ENCODE peak calls at places on chromosomes 7 and 10, in seven cellular contexts. A, T, Z, C, W, M and J are unnamed samples.

GRCh38 chr10:75922435-75922834 is 491.0 kb downstream of the LRMDA start:
- DNase-seq in Z (no peak), A (no peak), W (peak; percentile 10), C (peak; percentile 11), T (no peak), M (no peak), J (peak; percentile 71)

GRCh38 chr10:82278401-82279182 is 403.6 kb downstream of the NRG3 start:
- DNase-seq in C (no peak), W (no peak), M (no peak), T (no peak), Z (no peak), A (no peak), J (no peak)

GRCh38 chr10:6813876-6814275 is 233.8 kb upstream of the PRKCQ start:
- DNase-seq in Z (no peak), C (no peak), A (no peak), W (no peak), T (no peak), M (no peak), J (no peak)

GRCh38 chr7:27946351-27946750 is 206.4 kb downstream of the TAX1BP1 start:
- DNase-seq in A (no peak), Z (no peak), W (no peak), C (no peak), T (no peak), M (no peak), J (no peak)

GRCh38 chr10:95241533-95241932 is 47.5 kb downstream of the ACSM6 start:
- DNase-seq in W (no peak), T (no peak), C (no peak), Z (no peak), A (no peak), M (no peak), J (no peak)

GRCh38 chr10:127182161-127182560 is 14.2 kb downstream of the INSYN2A start:
- DNase-seq in C (no peak), A (no peak), Z (no peak), W (no peak), M (no peak), T (peak; percentile 52), J (no peak)

GRCh38 chr10:62130948-62131347 is 137.7 kb downstream of the RTKN2 start:
- DNase-seq in M (no peak), A (no peak), C (peak; percentile 44), T (peak; percentile 95), W (no peak), Z (no peak), J (peak; percentile 100)

GRCh38 chr7:128201067-128201689 is 39.9 kb upstream of the LEP start:
- DNase-seq in W (peak; percentile 91), Z (peak; percentile 57), A (no peak), C (no peak), T (no peak), M (no peak), J (no peak)

DNA sequence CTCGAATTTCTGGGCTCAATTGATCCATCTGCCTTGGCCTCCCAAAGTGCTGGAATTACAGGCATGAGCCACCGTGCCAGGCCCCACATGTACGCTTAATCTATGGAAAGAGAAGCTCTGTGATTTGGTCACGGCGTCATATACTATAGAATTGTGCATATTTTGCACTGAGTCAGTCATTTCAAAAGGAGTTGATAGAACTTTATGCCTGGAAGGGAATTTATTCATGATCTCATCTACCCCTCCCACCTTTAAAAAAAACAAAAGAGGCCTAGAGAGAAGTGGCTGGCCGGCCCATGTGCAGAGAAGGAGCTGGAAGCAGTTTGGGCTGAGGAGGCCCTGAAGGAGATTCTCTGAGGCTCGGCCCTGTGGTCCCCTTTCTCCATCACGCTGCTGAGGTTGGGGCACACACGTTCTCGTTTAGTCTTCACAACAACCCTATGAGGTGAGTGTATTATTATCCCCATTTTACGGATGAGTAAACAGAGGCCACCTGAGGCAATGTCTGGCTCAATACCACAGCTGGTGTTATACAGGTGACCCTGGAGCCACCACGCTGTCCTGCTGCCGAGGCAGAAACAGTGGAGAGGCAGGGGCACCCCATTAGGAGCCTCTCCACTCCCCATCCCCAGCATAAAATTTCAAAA is 47.2 kb upstream of the ZRANB1 start:
- DNase-seq in C (no peak), W (no peak), A (no peak), T (no peak), M (no peak), Z (no peak), J (no peak)
- TF ChIP-seq CTCF in C (no peak), W (no peak), A (no peak), T (no peak), M (no peak), Z (no peak), J (no peak)

GRCh38 chr10:72260215-72260587 is 13.5 kb upstream of the DDIT4 start:
- DNase-seq in M (no peak), A (no peak), Z (no peak), W (no peak), C (no peak), T (no peak), J (no peak)

GRCh38 chr10:72259491-72260214 is 14.1 kb upstream of the DDIT4 start:
- DNase-seq in A (no peak), W (no peak), M (no peak), Z (no peak), T (peak; percentile 29), C (no peak), J (no peak)

GRCh38 chr10:72263613-72264241 is 10.0 kb upstream of the DDIT4 start:
- DNase-seq in Z (no peak), T (no peak), A (peak; percentile 63), M (no peak), W (no peak), C (peak; percentile 96), J (peak; percentile 73)

GRCh38 chr10:72260588-72261322 is 13.0 kb upstream of the DDIT4 start:
- DNase-seq in M (no peak), W (peak; percentile 99), T (peak; percentile 44), C (peak; percentile 98), Z (peak; percentile 89), A (peak; percentile 90), J (peak; percentile 43)

DNA sequence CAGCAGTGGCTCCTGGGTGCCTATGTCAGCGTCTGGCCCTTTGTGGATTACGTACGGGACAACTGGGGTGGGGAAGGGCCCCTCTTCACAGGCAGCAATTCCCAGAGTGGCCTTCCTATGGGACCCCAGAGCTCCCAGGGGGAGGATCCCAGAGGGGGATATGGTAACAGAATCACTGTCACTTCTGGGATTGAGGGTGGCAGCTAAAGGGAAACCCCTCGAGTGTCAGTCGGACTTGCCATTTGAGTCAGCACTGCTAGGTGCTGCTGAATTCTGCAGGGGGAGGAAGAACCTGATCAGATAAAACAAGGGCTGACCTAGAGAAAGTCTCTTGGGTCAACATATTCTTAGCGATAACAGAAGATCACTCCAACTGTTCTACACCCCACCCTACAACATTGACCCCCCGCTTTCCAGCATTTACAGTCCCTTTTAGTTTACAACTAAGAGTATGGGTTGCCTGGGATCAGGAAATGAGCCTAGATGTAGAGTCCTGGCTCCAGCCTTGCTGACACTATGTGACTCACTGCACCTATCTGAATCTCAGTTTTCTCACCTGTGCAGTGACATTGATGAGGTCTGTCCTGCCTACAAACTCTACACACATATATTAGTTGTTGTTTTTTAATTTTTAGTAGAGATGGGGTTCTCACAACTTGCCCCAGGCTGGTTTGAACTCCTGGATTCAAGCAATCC is 12.3 kb upstream of the DDIT4 start:
- DNase-seq in Z (no peak), A (no peak), C (peak; percentile 66), M (no peak), W (no peak), T (no peak), J (peak; percentile 25)
- H3K4me1 ChIP-seq in Z (peaks cover 26% of the 10 kb centered on the region), A (peaks cover 37% of the 10 kb centered on the region), C (peaks cover 60% of the 10 kb centered on the region), M (peaks cover 30% of the 10 kb centered on the region), W (peaks cover 14% of the 10 kb centered on the region), T (peaks cover 19% of the 10 kb centered on the region), J (peaks cover 19% of the 10 kb centered on the region)

GRCh38 chr7:110590415-110590814 is 500.5 kb upstream of the LRRN3 start:
- DNase-seq in M (no peak), C (no peak), T (no peak), Z (no peak), A (no peak), W (peak; percentile 67), J (peak; percentile 26)
- TF ChIP-seq CTCF in M (no peak), C (no peak), T (no peak), Z (no peak), A (no peak), W (peak; percentile 71), J (peak; percentile 39)

GRCh38 chr7:70698219-70698832 is 433.6 kb upstream of the GALNT17 start:
- DNase-seq in C (peak; percentile 45), A (no peak), T (peak; percentile 46), M (peak; percentile 33), Z (no peak), W (no peak), J (peak; percentile 50)

GRCh38 chr7:70701487-70701886 is 430.5 kb upstream of the GALNT17 start:
- DNase-seq in C (no peak), A (no peak), W (no peak), M (no peak), Z (no peak), T (no peak), J (no peak)

GRCh38 chr7:70700055-70700934 is 431.6 kb upstream of the GALNT17 start:
- DNase-seq in C (no peak), T (no peak), M (no peak), W (peak; percentile 70), A (no peak), Z (no peak), J (no peak)

GRCh38 chr7:70703785-70704184 is 428.2 kb upstream of the GALNT17 start:
- DNase-seq in Z (no peak), A (no peak), W (no peak), M (no peak), T (no peak), C (no peak), J (no peak)

DNA sequence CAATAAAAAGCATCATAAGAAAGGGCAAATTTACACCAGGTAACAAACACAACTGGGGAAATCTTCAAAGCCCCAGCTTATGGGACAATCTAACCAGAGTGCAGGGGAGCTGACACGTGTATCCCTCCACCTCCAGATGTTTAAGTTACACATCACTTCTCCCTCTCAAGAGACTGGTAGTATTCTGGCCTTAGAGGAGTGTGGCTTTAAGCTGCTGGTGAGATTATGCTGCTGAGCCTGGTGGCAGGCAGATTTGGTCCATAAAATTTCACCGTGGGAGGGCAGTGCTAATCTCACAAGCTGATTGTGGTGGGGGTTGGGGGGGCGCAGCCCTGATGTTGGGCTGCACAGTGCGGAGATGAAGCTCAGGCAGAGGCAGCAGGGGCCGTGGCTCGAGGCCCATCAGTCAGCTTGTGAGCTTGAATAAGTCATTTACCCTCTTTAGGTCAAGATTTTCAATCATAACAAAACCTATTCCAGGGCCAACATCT is 431.0 kb upstream of the GALNT17 start:
- DNase-seq in C (no peak), A (no peak), M (no peak), T (no peak), W (peak; percentile 48), Z (no peak), J (no peak)
- H3K4me1 ChIP-seq in C (no peaks in the 10 kb centered on the region), A (no peaks in the 10 kb centered on the region), M (no peaks in the 10 kb centered on the region), T (no peaks in the 10 kb centered on the region), W (peaks cover 40% of the 10 kb centered on the region), Z (peaks cover 5% of the 10 kb centered on the region), J (no peaks in the 10 kb centered on the region)

GRCh38 chr7:132901241-132901640 is 180.6 kb downstream of the CHCHD3 start:
- DNase-seq in M (no peak), Z (no peak), W (no peak), C (no peak), T (no peak), A (no peak), J (no peak)

GRCh38 chr7:132895231-132895630 is 186.7 kb downstream of the CHCHD3 start:
- DNase-seq in W (no peak), M (no peak), Z (no peak), T (peak; percentile 8), C (no peak), A (no peak), J (no peak)

GRCh38 chr7:132904209-132904608 is 177.7 kb downstream of the CHCHD3 start:
- DNase-seq in W (no peak), A (no peak), Z (no peak), C (peak; percentile 18), T (no peak), M (no peak), J (peak; percentile 26)

GRCh38 chr7:132897093-132897492 is 184.8 kb downstream of the CHCHD3 start:
- DNase-seq in C (no peak), W (no peak), T (no peak), Z (no peak), A (no peak), M (no peak), J (no peak)

GRCh38 chr7:132899833-132900232 is 182.1 kb downstream of the CHCHD3 start:
- DNase-seq in A (no peak), W (no peak), Z (no peak), C (no peak), T (no peak), M (no peak), J (no peak)
- TF ChIP-seq CTCF in A (no peak), W (peak; percentile 16), Z (no peak), C (peak; percentile 29), T (no peak), M (peak; percentile 24), J (no peak)